ENCODE peak calls at places on chromosomes 2 and 18, in seven cellular contexts. T, C, W, N, D, P and H are unnamed samples.
A peak's percentile ranks its signal among the peaks of the same experiment; 100 is the strongest.

GRCh38 chr2:43399515-43400245 is 173.3 kb upstream of the ZFP36L2 start:
- DNase-seq in T (peak; percentile 14), C (peak; percentile 29), W (no peak), N (peak; percentile 87), D (peak; percentile 78), P (no peak), H (peak; percentile 78)

GRCh38 chr18:3456686-3457069 is 6.7 kb downstream of the TGIF1 start:
- DNase-seq in T (no peak), C (no peak), W (no peak), N (no peak), D (no peak), P (no peak), H (no peak)

GRCh38 chr2:6986894-6987487 is 69.8 kb downstream of the RNF144A start:
- DNase-seq in T (no peak), C (no peak), W (no peak), N (no peak), D (no peak), P (no peak), H (no peak)

GRCh38 chr2:234536218-234536989 is 39.5 kb upstream of the ARL4C start:
- DNase-seq in T (no peak), C (no peak), W (no peak), N (no peak), D (no peak), P (no peak), H (no peak)

GRCh38 chr2:153487993-153488562 is 9.5 kb upstream of the RPRM start:
- DNase-seq in T (no peak), C (no peak), W (no peak), N (no peak), D (no peak), P (no peak), H (no peak)

GRCh38 chr2:19358242-19359020 is at the start of gene OSR1:
- DNase-seq in T (no peak), C (peak; percentile 50), W (peak; percentile 92), N (peak; percentile 86), D (peak; percentile 76), P (no peak), H (no peak)

GRCh38 chr2:65017335-65017734 is 28.1 kb downstream of the SLC1A4 start:
- DNase-seq in T (no peak), C (peak; percentile 20), W (no peak), N (no peak), D (no peak), P (peak; percentile 66), H (no peak)

GRCh38 chr2:124343827-124344498 is 318.9 kb downstream of the CNTNAP5 start:
- DNase-seq in T (no peak), C (no peak), W (no peak), N (no peak), D (no peak), P (no peak), H (no peak)

GRCh38 chr2:223460774-223461211 is 141.4 kb downstream of the SCG2 start:
- DNase-seq in T (peak; percentile 16), C (no peak), W (no peak), N (peak; percentile 82), D (no peak), P (no peak), H (peak; percentile 45)

GRCh38 chr2:223457301-223457700 is 144.9 kb downstream of the SCG2 start:
- DNase-seq in T (no peak), C (no peak), W (no peak), N (no peak), D (no peak), P (no peak), H (no peak)

GRCh38 chr2:223464071-223464470 is 138.1 kb downstream of the SCG2 start:
- DNase-seq in T (no peak), C (no peak), W (no peak), N (peak; percentile 24), D (no peak), P (no peak), H (no peak)

GRCh38 chr2:223459328-223459939 is 142.7 kb downstream of the SCG2 start:
- DNase-seq in T (no peak), C (no peak), W (no peak), N (peak; percentile 44), D (no peak), P (no peak), H (no peak)
- TF ChIP-seq CTCF in T (no peak), C (peak; percentile 35), W (peak; percentile 32), N (peak; percentile 53), D (peak; percentile 44), P (peak; percentile 71), H (peak; percentile 13)

GRCh38 chr2:82344670-82345069 is 2040.1 kb upstream of the LRRTM1 start:
- DNase-seq in T (no peak), C (no peak), W (no peak), N (no peak), D (no peak), P (no peak), H (no peak)
- TF ChIP-seq CTCF in T (no peak), C (no peak), W (no peak), N (no peak), D (no peak), P (no peak), H (no peak)

DNA sequence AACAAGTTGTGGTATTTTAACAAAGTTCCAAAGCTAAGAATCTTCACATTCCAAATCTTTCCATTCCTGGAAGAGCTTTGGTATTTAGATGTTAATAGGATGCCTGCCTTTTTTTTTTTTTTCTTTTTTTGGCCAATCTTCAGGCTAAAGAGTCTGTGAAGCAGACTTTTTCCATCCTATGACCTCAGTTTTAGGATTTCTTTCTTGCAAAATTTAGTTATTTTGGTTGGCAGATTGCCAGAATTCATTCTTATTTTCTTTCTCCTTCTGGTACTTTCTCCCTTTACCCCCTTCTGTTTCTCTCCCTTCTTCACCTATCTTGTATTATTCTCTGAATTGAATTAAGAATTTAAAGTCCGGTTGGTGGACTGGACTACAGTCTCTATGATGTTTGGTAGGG is 217.8 kb upstream of the REV1 start:
- DNase-seq in T (no peak), C (no peak), W (no peak), N (peak; percentile 76), D (peak; percentile 43), P (no peak), H (no peak)
- TF ChIP-seq CTCF in T (no peak), C (no peak), W (no peak), N (no peak), D (no peak), P (no peak), H (no peak)

GRCh38 chr2:46299365-46300263 is 2.4 kb downstream of the EPAS1 start:
- DNase-seq in T (no peak), C (peak; percentile 79), W (peak; percentile 88), N (peak; percentile 62), D (no peak), P (no peak), H (no peak)
- TF ChIP-seq CTCF in T (peak; percentile 23), C (peak; percentile 39), W (no peak), N (no peak), D (no peak), P (no peak), H (no peak)

DNA sequence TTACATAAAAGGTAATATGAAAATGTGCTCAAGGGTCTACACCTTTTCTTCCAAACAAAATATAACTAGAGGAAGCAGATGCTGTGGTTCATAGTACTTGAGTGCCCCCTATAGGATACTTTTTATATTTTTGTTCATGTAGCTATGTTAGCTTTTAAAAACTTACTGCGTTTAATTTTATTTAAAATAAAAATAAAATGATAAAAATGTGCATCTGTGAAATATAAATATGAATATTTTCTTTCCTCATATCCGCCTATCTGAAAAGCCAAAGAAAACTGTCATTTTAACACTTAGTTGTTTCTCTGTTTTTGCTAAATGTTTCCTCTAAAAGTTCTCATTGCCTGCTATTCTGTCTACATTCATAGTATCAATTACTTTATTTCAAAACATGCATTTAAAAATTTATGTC is 9.6 kb upstream of the LRP1B start:
- DNase-seq in T (no peak), C (no peak), W (no peak), N (peak; percentile 9), D (no peak), P (no peak), H (no peak)
- TF ChIP-seq CTCF in T (no peak), C (peak; percentile 57), W (peak; percentile 24), N (peak; percentile 62), D (peak; percentile 58), P (peak; percentile 60), H (peak; percentile 32)

DNA sequence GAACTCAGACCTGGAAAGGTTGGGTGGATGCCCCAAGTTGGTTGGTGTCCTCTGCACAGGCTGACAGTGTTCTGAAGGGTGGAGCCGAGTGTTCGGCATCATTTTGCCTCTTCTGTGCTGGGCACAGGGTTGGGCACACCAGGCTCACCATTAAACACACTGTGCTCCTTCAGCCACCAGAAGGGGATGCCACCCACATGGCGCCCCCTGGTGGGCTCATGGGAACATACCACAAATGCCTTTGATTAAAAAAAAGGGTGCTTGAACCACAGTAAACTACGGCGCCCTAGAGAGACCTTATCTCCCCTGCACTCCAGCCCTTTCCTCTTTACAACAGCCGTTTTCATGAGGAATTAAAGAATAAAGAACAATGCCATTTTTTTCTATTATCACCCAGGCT is 89.4 kb downstream of the CELF4 start:
- DNase-seq in T (no peak), C (no peak), W (no peak), N (peak; percentile 14), D (no peak), P (no peak), H (no peak)
- TF ChIP-seq CTCF in T (peak; percentile 60), C (peak; percentile 38), W (no peak), N (peak; percentile 67), D (peak; percentile 68), P (no peak), H (peak; percentile 69)